ENCODE peak calls at places on chromosomes 2 and 18, in eight cellular contexts. M, T, G, D, Q, Y, Z and A are unnamed samples.

GRCh38 chr2:215612770-215613169 is 176.9 kb upstream of the FN1 start:
- DNase-seq in M (peak), Q (no peak), G (no peak), D (no peak), Y (peak), T (no peak), Z (peak), A (no peak)

GRCh38 chr2:149068996-149069888 is 30.7 kb downstream of the LYPD6B start:
- DNase-seq in Q (no peak), G (peak), Z (no peak), Y (peak), T (no peak), M (peak), D (peak), A (no peak)

GRCh38 chr2:38095655-38095995 is 19.7 kb upstream of the CYP1B1 start:
- DNase-seq in D (no peak), M (no peak), Q (no peak), Y (no peak), T (no peak), Z (no peak), G (peak), A (no peak)

GRCh38 chr2:148874868-148875341 is at the start of gene KIF5C:
- DNase-seq in D (peak), G (peak), Z (peak), Y (peak), M (peak), Q (peak), T (peak), A (no peak)

GRCh38 chr18:10232062-10232461 is 222.4 kb upstream of the APCDD1 start:
- DNase-seq in Z (no peak), M (no peak), D (no peak), G (no peak), Y (no peak), Q (no peak), T (peak), A (no peak)

GRCh38 chr2:43754180-43754579 is 19.7 kb upstream of the DYNC2LI1 start:
- DNase-seq in Q (no peak), T (no peak), Y (no peak), Z (no peak), D (no peak), M (peak), G (no peak), A (no peak)

GRCh38 chr2:202135111-202135874 is 62.2 kb downstream of the KIAA2012 start:
- DNase-seq in T (no peak), Y (peak), D (no peak), G (peak), Q (no peak), Z (no peak), M (peak), A (no peak)

GRCh38 chr2:63300835-63301234 is 250.2 kb downstream of the OTX1 start:
- DNase-seq in Q (no peak), T (no peak), Y (no peak), G (no peak), M (no peak), D (peak), Z (no peak), A (no peak)

GRCh38 chr2:118911936-118912335 is 30.1 kb upstream of the MARCO start:
- DNase-seq in Q (no peak), D (no peak), Z (no peak), G (no peak), Y (no peak), T (no peak), M (no peak), A (no peak)

GRCh38 chr18:69787825-69788547 is 159.7 kb downstream of the CD226 start:
- DNase-seq in M (no peak), G (peak), Q (no peak), T (no peak), D (peak), Z (no peak), Y (peak), A (no peak)

GRCh38 chr18:808502-808901 is 3.5 kb downstream of the YES1 start:
- DNase-seq in D (peak), Q (no peak), G (no peak), Z (no peak), Y (no peak), M (no peak), T (no peak), A (no peak)

GRCh38 chr2:31893093-31893492 is 117.7 kb downstream of the MEMO1 start:
- DNase-seq in D (peak), Z (no peak), Q (no peak), M (no peak), G (no peak), Y (no peak), T (no peak), A (no peak)

GRCh38 chr2:173414823-173415322 is 60.2 kb downstream of the CDCA7 start:
- DNase-seq in Y (peak), Z (peak), Q (no peak), M (peak), G (peak), D (peak), T (no peak), A (no peak)

GRCh38 chr2:188577231-188577630 is 285.6 kb downstream of the GULP1 start:
- DNase-seq in Z (no peak), D (no peak), G (no peak), T (no peak), Q (no peak), Y (no peak), M (no peak), A (no peak)

GRCh38 chr2:144824611-144825010 is 304.7 kb upstream of the ZEB2 start:
- DNase-seq in T (no peak), Q (no peak), G (no peak), D (no peak), Y (peak), Z (no peak), M (no peak), A (no peak)

GRCh38 chr2:193743089-193743488 is 1548.4 kb upstream of the TMEFF2 start:
- DNase-seq in M (no peak), T (no peak), Z (no peak), Y (no peak), D (no peak), Q (no peak), G (no peak), A (no peak)

GRCh38 chr2:65320042-65320711 is 92.5 kb downstream of the ACTR2 start:
- DNase-seq in T (no peak), D (no peak), M (peak), Y (peak), Q (no peak), G (peak), Z (peak), A (no peak)

GRCh38 chr2:200300650-200301314 is 5.7 kb upstream of the SPATS2L start:
- DNase-seq in Z (peak), Y (peak), Q (peak), G (peak), T (no peak), D (no peak), M (peak), A (no peak)

GRCh38 chr2:10122500-10123280 is at the start of gene RRM2:
- DNase-seq in Z (peak), T (peak), Q (peak), Y (peak), M (peak), G (peak), D (peak), A (peak)

GRCh38 chr2:104658840-104659591 is 194.9 kb upstream of the POU3F3 start:
- DNase-seq in T (no peak), D (no peak), Y (no peak), Q (no peak), Z (no peak), M (no peak), G (no peak), A (no peak)

GRCh38 chr2:218074031-218074430 is 5.0 kb downstream of the RUFY4 start:
- DNase-seq in G (peak), Z (peak), T (no peak), D (peak), M (peak), Q (no peak), Y (no peak), A (no peak)

GRCh38 chr2:154238252-154238651 is 366.5 kb downstream of the GALNT13 start:
- DNase-seq in D (no peak), Q (no peak), G (no peak), T (no peak), M (no peak), Y (no peak), Z (no peak), A (no peak)

GRCh38 chr2:232365621-232366321 is 12.8 kb upstream of the ALPP start:
- DNase-seq in D (peak), G (peak), Y (peak), Z (peak), T (no peak), Q (peak), M (peak), A (peak)

GRCh38 chr2:219634951-219635751 is 7.7 kb downstream of the SLC4A3 start:
- DNase-seq in Q (no peak), Y (no peak), M (no peak), T (no peak), D (no peak), Z (no peak), G (no peak), A (no peak)

GRCh38 chr2:162317910-162318279 is 589 bp downstream of the IFIH1 start:
- DNase-seq in G (peak), D (peak), M (no peak), T (no peak), Z (peak), Y (peak), Q (peak), A (no peak)

GRCh38 chr18:3634250-3634939 is 184.4 kb downstream of the TGIF1 start:
- DNase-seq in Z (no peak), M (no peak), D (no peak), G (no peak), Y (no peak), Q (no peak), T (no peak), A (no peak)

GRCh38 chr2:26059542-26059941 is 25.7 kb downstream of the RAB10 start:
- DNase-seq in Y (no peak), M (no peak), T (no peak), Q (no peak), Z (no peak), G (no peak), D (peak), A (no peak)

GRCh38 chr2:240013343-240013742 is 11.8 kb downstream of the NDUFA10 start:
- DNase-seq in M (no peak), Q (no peak), Z (peak), Y (no peak), G (no peak), D (peak), T (no peak), A (no peak)

GRCh38 chr2:231707625-231708049 is 688 bp upstream of the PTMA start:
- DNase-seq in Z (no peak), Y (peak), T (no peak), D (no peak), M (no peak), Q (no peak), G (peak), A (no peak)

GRCh38 chr2:198731842-198732421 is 725.8 kb downstream of the SATB2 start:
- DNase-seq in M (no peak), T (no peak), G (no peak), Y (no peak), Z (no peak), D (no peak), Q (no peak), A (no peak)

GRCh38 chr2:37782721-37783438 is 111.4 kb upstream of the CDC42EP3 start:
- DNase-seq in Z (no peak), Y (no peak), Q (no peak), D (no peak), T (no peak), G (no peak), M (no peak), A (no peak)

GRCh38 chr18:23134780-23135678 is at the start of gene CABLES1:
- DNase-seq in M (peak), D (no peak), T (peak), Z (peak), G (peak), Q (no peak), Y (peak), A (no peak)

GRCh38 chr2:19351499-19351898 is 6.9 kb downstream of the OSR1 start:
- DNase-seq in G (no peak), M (no peak), Z (no peak), Y (no peak), T (no peak), Q (no peak), D (no peak), A (peak)

GRCh38 chr2:96509847-96510230 is 4.7 kb upstream of the NEURL3 start:
- DNase-seq in Y (no peak), Z (no peak), Q (no peak), D (no peak), T (no peak), G (no peak), M (no peak), A (no peak)

GRCh38 chr2:118721817-118722551 is 125.5 kb downstream of the EN1 start:
- DNase-seq in G (no peak), M (no peak), Q (no peak), Z (no peak), T (no peak), D (peak), Y (peak), A (no peak)